ENCODE peak calls at places on chromosome 22, in four cellular contexts. One of them, this sample, is unnamed.

GRCh38 chr22:27065259-27065658 is 407.9 kb downstream of the MIAT start:
- DNase-seq in H1: no peak
- DNase-seq in K562: no peak
- DNase-seq in SK-N-SH: no peak
- DNase-seq in this sample: no peak

GRCh38 chr22:19142394-19142793 is 2.1 kb downstream of the ESS2 start:
- DNase-seq in H1: no peak
- DNase-seq in K562: no peak
- DNase-seq in SK-N-SH: no peak
- DNase-seq in this sample: no peak

GRCh38 chr22:23012081-23012622 is 58.2 kb upstream of the GNAZ start:
- DNase-seq in H1: no peak
- DNase-seq in K562: peak; percentile 40
- DNase-seq in SK-N-SH: no peak
- DNase-seq in this sample: peak; percentile 36

GRCh38 chr22:19887251-19887985 is 32.7 kb upstream of the GNB1L start:
- DNase-seq in H1: no peak
- DNase-seq in K562: no peak
- DNase-seq in SK-N-SH: no peak
- DNase-seq in this sample: no peak

GRCh38 chr22:37520754-37521153 is 1.5 kb upstream of the CARD10 start:
- DNase-seq in H1: no peak
- DNase-seq in K562: peak; percentile 56
- DNase-seq in SK-N-SH: no peak
- DNase-seq in this sample: no peak

GRCh38 chr22:22883090-22883727 is 4.4 kb upstream of the IGLL5 start:
- DNase-seq in H1: no peak
- DNase-seq in K562: peak; percentile 56
- DNase-seq in SK-N-SH: no peak
- DNase-seq in this sample: no peak

GRCh38 chr22:19723165-19723989 is at the start of gene GP1BB:
- DNase-seq in H1: no peak
- DNase-seq in K562: peak; percentile 99
- DNase-seq in SK-N-SH: no peak
- DNase-seq in this sample: no peak

GRCh38 chr22:25941365-25941960 is 199.5 kb downstream of the MYO18B start:
- DNase-seq in H1: no peak
- DNase-seq in K562: no peak
- DNase-seq in SK-N-SH: no peak
- DNase-seq in this sample: no peak

GRCh38 chr22:32803020-32803758 is 1.7 kb downstream of the TIMP3 start:
- DNase-seq in H1: no peak
- DNase-seq in K562: no peak
- DNase-seq in SK-N-SH: no peak
- DNase-seq in this sample: no peak

GRCh38 chr22:23533328-23533762 is 46.7 kb downstream of the IGLL1 start:
- DNase-seq in H1: peak; percentile 53
- DNase-seq in K562: peak; percentile 67
- DNase-seq in SK-N-SH: peak; percentile 84
- DNase-seq in this sample: no peak

GRCh38 chr22:42624551-42625106 is 9.9 kb upstream of the POLDIP3 start:
- DNase-seq in H1: no peak
- DNase-seq in K562: no peak
- DNase-seq in SK-N-SH: no peak
- DNase-seq in this sample: no peak

GRCh38 chr22:29334696-29335344 is 19.3 kb upstream of the RASL10A start:
- DNase-seq in H1: no peak
- DNase-seq in K562: no peak
- DNase-seq in SK-N-SH: no peak
- DNase-seq in this sample: no peak

GRCh38 chr22:42939451-42939881 is 75.5 kb downstream of the PACSIN2 start:
- DNase-seq in H1: no peak
- DNase-seq in K562: no peak
- DNase-seq in SK-N-SH: no peak
- DNase-seq in this sample: no peak

GRCh38 chr22:44098966-44099530 is 74.9 kb downstream of the PARVB start:
- DNase-seq in H1: no peak
- DNase-seq in K562: no peak
- DNase-seq in SK-N-SH: no peak
- DNase-seq in this sample: no peak

GRCh38 chr22:37284807-37285355 is 2.6 kb downstream of the CYTH4 start:
- DNase-seq in H1: no peak
- DNase-seq in K562: no peak
- DNase-seq in SK-N-SH: no peak
- DNase-seq in this sample: peak; percentile 68

GRCh38 chr22:29871684-29872083 is 11.3 kb upstream of the MTMR3 start:
- DNase-seq in H1: no peak
- DNase-seq in K562: no peak
- DNase-seq in SK-N-SH: no peak
- DNase-seq in this sample: no peak

GRCh38 chr22:46280063-46280817 is 12.4 kb downstream of the TTC38 start:
- DNase-seq in H1: no peak
- DNase-seq in K562: no peak
- DNase-seq in SK-N-SH: no peak
- DNase-seq in this sample: no peak

GRCh38 chr22:22925795-22926358 is 38.3 kb downstream of the IGLL5 start:
- DNase-seq in H1: no peak
- DNase-seq in K562: peak; percentile 65
- DNase-seq in SK-N-SH: no peak
- DNase-seq in this sample: no peak

GRCh38 chr22:45230026-45230845 is 10.5 kb downstream of the KIAA0930 start:
- DNase-seq in H1: no peak
- DNase-seq in K562: no peak
- DNase-seq in SK-N-SH: no peak
- DNase-seq in this sample: no peak

GRCh38 chr22:22408731-22409696 is 99.5 kb downstream of the ZNF280B start:
- DNase-seq in H1: no peak
- DNase-seq in K562: peak; percentile 86
- DNase-seq in SK-N-SH: peak; percentile 44
- DNase-seq in this sample: no peak

GRCh38 chr22:17115927-17116326 is 5.2 kb downstream of the TMEM121B start:
- DNase-seq in H1: no peak
- DNase-seq in K562: no peak
- DNase-seq in SK-N-SH: no peak
- DNase-seq in this sample: no peak

GRCh38 chr22:26713823-26714449 is 56.5 kb downstream of the MIAT start:
- DNase-seq in H1: no peak
- DNase-seq in K562: no peak
- DNase-seq in SK-N-SH: no peak
- DNase-seq in this sample: no peak

GRCh38 chr22:46108564-46109473 is 41.5 kb upstream of the PPARA start:
- DNase-seq in H1: no peak
- DNase-seq in K562: peak; percentile 67
- DNase-seq in SK-N-SH: peak; percentile 75
- DNase-seq in this sample: no peak

GRCh38 chr22:50674606-50675552 is 2.3 kb downstream of the SHANK3 start:
- DNase-seq in H1: peak; percentile 57
- DNase-seq in K562: peak; percentile 67
- DNase-seq in SK-N-SH: peak; percentile 97
- DNase-seq in this sample: no peak

DNA sequence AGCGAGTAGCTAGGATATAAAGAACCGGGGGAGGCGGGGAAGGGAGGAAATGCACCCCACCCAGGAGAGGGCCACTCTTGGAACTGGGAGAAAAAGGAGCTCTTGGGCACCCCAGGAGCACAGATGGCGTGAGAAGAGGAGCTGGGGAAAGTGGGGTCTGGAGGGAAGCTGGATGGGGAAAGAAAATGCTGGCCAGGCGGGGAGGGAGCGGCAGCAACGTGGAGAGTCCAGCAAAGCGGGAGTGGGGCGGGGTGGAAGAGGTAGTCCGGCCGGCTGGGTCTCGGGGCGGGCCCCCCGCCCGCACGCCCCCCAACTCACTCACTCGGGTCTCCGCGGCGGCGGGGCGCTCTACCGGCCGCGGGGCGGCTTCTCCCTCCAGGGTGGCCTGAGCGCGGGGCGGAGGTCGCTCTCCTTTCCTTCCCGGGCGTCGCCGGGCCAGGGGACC is 522 bp downstream of the TOB2 start:
- DNase-seq in H1: no peak
- DNase-seq in K562: peak; percentile 39
- DNase-seq in SK-N-SH: no peak
- DNase-seq in this sample: no peak
- TF ChIP-seq NRF1 in H1: no peak
- TF ChIP-seq NRF1 in K562: no peak
- TF ChIP-seq NRF1 in SK-N-SH: no peak
- TF ChIP-seq NRF1 in this sample: no peak

GRCh38 chr22:39819429-39819828 is 74.1 kb downstream of the ENTHD1 start:
- DNase-seq in H1: no peak
- DNase-seq in K562: no peak
- DNase-seq in SK-N-SH: no peak
- DNase-seq in this sample: no peak

GRCh38 chr22:39820266-39820665 is 73.3 kb downstream of the ENTHD1 start:
- DNase-seq in H1: no peak
- DNase-seq in K562: no peak
- DNase-seq in SK-N-SH: no peak
- DNase-seq in this sample: no peak

GRCh38 chr22:39815882-39816395 is 77.6 kb downstream of the ENTHD1 start:
- DNase-seq in H1: no peak
- DNase-seq in K562: no peak
- DNase-seq in SK-N-SH: no peak
- DNase-seq in this sample: no peak

GRCh38 chr22:39821008-39821407 is 72.6 kb downstream of the ENTHD1 start:
- DNase-seq in H1: no peak
- DNase-seq in K562: no peak
- DNase-seq in SK-N-SH: no peak
- DNase-seq in this sample: no peak

GRCh38 chr22:39818050-39818449 is 75.5 kb downstream of the ENTHD1 start:
- DNase-seq in H1: no peak
- DNase-seq in K562: no peak
- DNase-seq in SK-N-SH: no peak
- DNase-seq in this sample: no peak
- TF ChIP-seq NRF1 in H1: no peak
- TF ChIP-seq NRF1 in K562: no peak
- TF ChIP-seq NRF1 in SK-N-SH: no peak
- TF ChIP-seq NRF1 in this sample: no peak

DNA sequence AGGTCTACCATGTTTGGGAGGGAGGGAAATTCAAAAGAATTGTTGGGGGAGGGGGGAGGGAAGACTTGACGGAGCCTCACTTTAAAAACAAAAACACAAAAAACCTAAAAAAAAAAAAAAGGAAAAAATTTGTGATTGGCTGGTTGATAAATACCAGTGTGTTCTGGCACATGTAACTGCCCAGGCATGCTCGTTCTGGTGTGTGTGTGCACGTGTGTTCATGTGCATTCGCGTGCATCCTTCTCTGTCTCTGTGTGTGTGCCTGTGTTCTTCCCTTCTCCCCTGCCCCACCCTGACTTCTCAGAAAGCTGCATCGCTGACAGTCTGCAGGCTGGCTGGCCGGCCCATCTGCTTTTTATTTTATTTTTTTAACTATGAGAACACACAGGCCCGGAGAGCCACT is 22.6 kb upstream of the ADSL start:
- DNase-seq in H1: no peak
- DNase-seq in K562: no peak
- DNase-seq in SK-N-SH: peak; percentile 67
- DNase-seq in this sample: no peak
- TF ChIP-seq NRF1 in H1: no peak
- TF ChIP-seq NRF1 in K562: no peak
- TF ChIP-seq NRF1 in SK-N-SH: no peak
- TF ChIP-seq NRF1 in this sample: no peak

GRCh38 chr22:36257308-36257707 is 4.4 kb downstream of the APOL1 start:
- DNase-seq in H1: no peak
- DNase-seq in K562: no peak
- DNase-seq in SK-N-SH: no peak
- DNase-seq in this sample: no peak

GRCh38 chr22:36253523-36254490 is 874 bp downstream of the APOL1 start:
- DNase-seq in H1: no peak
- DNase-seq in K562: no peak
- DNase-seq in SK-N-SH: peak; percentile 29
- DNase-seq in this sample: no peak

GRCh38 chr22:36256474-36256873 is 3.5 kb downstream of the APOL1 start:
- DNase-seq in H1: no peak
- DNase-seq in K562: no peak
- DNase-seq in SK-N-SH: no peak
- DNase-seq in this sample: no peak

GRCh38 chr22:36249160-36249559 is 3.8 kb upstream of the APOL1 start:
- DNase-seq in H1: no peak
- DNase-seq in K562: no peak
- DNase-seq in SK-N-SH: no peak
- DNase-seq in this sample: no peak

GRCh38 chr22:36252754-36253522 is at the start of gene APOL1:
- DNase-seq in H1: no peak
- DNase-seq in K562: peak; percentile 23
- DNase-seq in SK-N-SH: no peak
- DNase-seq in this sample: peak; percentile 62
- TF ChIP-seq NRF1 in H1: no peak
- TF ChIP-seq NRF1 in K562: no peak
- TF ChIP-seq NRF1 in SK-N-SH: no peak
- TF ChIP-seq NRF1 in this sample: no peak

This sample was measured in GM12878.